ENCODE peak calls at places on chromosomes 4 and X, in seven cellular contexts. C is smooth muscle cell of the brain vasculature; I is neural crest cell; B is adipocyte; F is Calu3; S is heart left ventricle; P is stimulated activated CD4-positive, alpha-beta T cell treated with anti-CD3 and anti-CD28 coated beads, Interleukin-2, amount 100 ng/mL, for 48 hours. N is an unnamed sample.

GRCh38 chr4:24897639-24898038 is 15.2 kb downstream of the CCDC149 start:
- DNase-seq in C (no peak), I (no peak), B (no peak), F (no peak), S (no peak), P (no peak), N (no peak)

GRCh38 chr4:94472056-94472826 is 20.5 kb downstream of the PDLIM5 start:
- DNase-seq in C (no peak), I (no peak), B (peak; percentile 87), F (no peak), S (no peak), P (no peak), N (no peak)

GRCh38 chr4:125620066-125620850 is 305.5 kb downstream of the FAT4 start:
- DNase-seq in C (no peak), I (no peak), B (peak; percentile 63), F (no peak), S (no peak), P (no peak), N (no peak)

GRCh38 chrX:31516492-31516891 is 444.7 kb upstream of the FTHL17 start:
- DNase-seq in C (no peak), I (no peak), B (no peak), F (no peak), S (no peak), P (no peak), N (no peak)

GRCh38 chrX:38811515-38812239 is 10.4 kb downstream of the MID1IP1 start:
- DNase-seq in C (no peak), I (no peak), B (peak; percentile 9), F (no peak), S (no peak), P (no peak), N (no peak)

GRCh38 chrX:106957856-106958255 is 37.7 kb downstream of the CLDN2 start:
- DNase-seq in C (no peak), I (no peak), B (no peak), F (no peak), S (no peak), P (no peak), N (no peak)

GRCh38 chrX:49910344-49910743 is 12.1 kb upstream of the CLCN5 start:
- DNase-seq in C (no peak), I (no peak), B (no peak), F (no peak), S (no peak), P (no peak), N (no peak)

GRCh38 chrX:106917830-106918500 is 2.2 kb upstream of the CLDN2 start:
- DNase-seq in C (no peak), I (no peak), B (no peak), F (peak; percentile 76), S (no peak), P (no peak), N (no peak)

GRCh38 chr4:154743683-154744340 is at the start of gene LRAT:
- DNase-seq in C (no peak), I (peak; percentile 39), B (no peak), F (peak; percentile 81), S (peak; percentile 29), P (peak; percentile 33), N (peak; percentile 50)

GRCh38 chr4:118076958-118077766 is 42.9 kb downstream of the NDST3 start:
- DNase-seq in C (no peak), I (no peak), B (peak; percentile 50), F (no peak), S (no peak), P (no peak), N (peak; percentile 29)

GRCh38 chr4:38591617-38592337 is 72.2 kb upstream of the KLF3 start:
- DNase-seq in C (no peak), I (no peak), B (no peak), F (no peak), S (no peak), P (no peak), N (no peak)

GRCh38 chr4:76651616-76652015 is 216.6 kb downstream of the SHROOM3 start:
- DNase-seq in C (no peak), I (no peak), B (no peak), F (no peak), S (no peak), P (no peak), N (no peak)

GRCh38 chr4:142045996-142046395 is 409.6 kb downstream of the IL15 start:
- DNase-seq in C (no peak), I (no peak), B (no peak), F (no peak), S (no peak), P (no peak), N (no peak)

GRCh38 chrX:73577368-73577767 is 14.4 kb downstream of the CHIC1 start:
- DNase-seq in C (peak; percentile 10), I (no peak), B (peak; percentile 46), F (peak; percentile 44), S (peak; percentile 24), P (no peak), N (peak; percentile 17)

GRCh38 chr4:139838811-139839210 is 173.2 kb downstream of the MGST2 start:
- DNase-seq in C (no peak), I (no peak), B (no peak), F (no peak), S (no peak), P (no peak), N (no peak)

GRCh38 chr4:106707776-106708603 is 328.1 kb downstream of the DKK2 start:
- DNase-seq in C (no peak), I (no peak), B (peak; percentile 57), F (peak; percentile 2), S (no peak), P (no peak), N (no peak)

GRCh38 chrX:148933881-148934280 is 433.5 kb downstream of the AFF2 start:
- DNase-seq in C (no peak), I (no peak), B (no peak), F (no peak), S (no peak), P (no peak), N (no peak)

GRCh38 chr4:160009656-160010493 is 907.0 kb downstream of the RAPGEF2 start:
- DNase-seq in C (no peak), I (no peak), B (no peak), F (no peak), S (no peak), P (no peak), N (no peak)

GRCh38 chrX:124736553-124737240 is 390.3 kb downstream of the SH2D1A start:
- DNase-seq in C (no peak), I (no peak), B (no peak), F (peak; percentile 1), S (no peak), P (peak; percentile 18), N (no peak)

GRCh38 chr4:13543091-13543581 is 1.2 kb downstream of the NKX3-2 start:
- DNase-seq in C (no peak), I (no peak), B (no peak), F (no peak), S (no peak), P (no peak), N (peak; percentile 12)

GRCh38 chr4:75919914-75920313 is 17.7 kb upstream of the PPEF2 start:
- DNase-seq in C (no peak), I (no peak), B (peak; percentile 25), F (no peak), S (no peak), P (no peak), N (peak; percentile 22)

GRCh38 chrX:70208479-70208878 is 26.0 kb upstream of the AWAT1 start:
- DNase-seq in C (no peak), I (no peak), B (peak; percentile 18), F (no peak), S (no peak), P (no peak), N (no peak)

GRCh38 chr4:158811704-158812103 is 42.9 kb downstream of the FNIP2 start:
- DNase-seq in C (no peak), I (no peak), B (no peak), F (no peak), S (no peak), P (no peak), N (no peak)

GRCh38 chrX:118251251-118251650 is 94.7 kb upstream of the WDR44 start:
- DNase-seq in C (no peak), I (no peak), B (peak; percentile 50), F (no peak), S (no peak), P (no peak), N (peak; percentile 20)

GRCh38 chrX:67673741-67674274 is 130.0 kb downstream of the AR start:
- DNase-seq in C (no peak), I (no peak), B (no peak), F (no peak), S (no peak), P (no peak), N (no peak)

GRCh38 chrX:3518870-3519269 is 172.4 kb upstream of the MXRA5 start:
- DNase-seq in C (peak; percentile 49), I (no peak), B (peak; percentile 91), F (peak; percentile 62), S (peak; percentile 66), P (no peak), N (peak; percentile 66)

GRCh38 chr4:119040711-119041185 is 94.9 kb upstream of the MYOZ2 start:
- DNase-seq in C (no peak), I (no peak), B (peak; percentile 93), F (no peak), S (no peak), P (no peak), N (peak; percentile 54)

GRCh38 chr4:53235547-53235946 is 130.3 kb downstream of the SCFD2 start:
- DNase-seq in C (no peak), I (no peak), B (no peak), F (no peak), S (no peak), P (no peak), N (no peak)

GRCh38 chrX:23849241-23849640 is 58.5 kb downstream of the APOO start:
- DNase-seq in C (no peak), I (no peak), B (no peak), F (no peak), S (no peak), P (no peak), N (no peak)

GRCh38 chr4:139814285-139815015 is 148.8 kb downstream of the MGST2 start:
- DNase-seq in C (no peak), I (no peak), B (no peak), F (no peak), S (no peak), P (no peak), N (no peak)

GRCh38 chr4:174580597-174580996 is 58.3 kb upstream of the HPGD start:
- DNase-seq in C (no peak), I (no peak), B (no peak), F (no peak), S (no peak), P (no peak), N (no peak)

GRCh38 chr4:4395849-4396627 is 9.1 kb downstream of the NSG1 start:
- DNase-seq in C (no peak), I (no peak), B (peak; percentile 20), F (no peak), S (no peak), P (no peak), N (peak; percentile 58)

GRCh38 chr4:123640271-123640670 is 243.7 kb downstream of the SPRY1 start:
- DNase-seq in C (no peak), I (no peak), B (peak; percentile 28), F (no peak), S (no peak), P (no peak), N (no peak)

GRCh38 chrX:11908371-11908770 is 150.3 kb downstream of the MSL3 start:
- DNase-seq in C (no peak), I (no peak), B (peak; percentile 15), F (peak; percentile 38), S (no peak), P (no peak), N (no peak)

GRCh38 chr4:46993075-46994006 is at the start of gene GABRA4:
- DNase-seq in C (no peak), I (peak; percentile 2), B (no peak), F (no peak), S (peak; percentile 38), P (no peak), N (peak; percentile 12)

GRCh38 chrX:38666909-38667308 is 105.6 kb downstream of the TSPAN7 start:
- DNase-seq in C (no peak), I (no peak), B (no peak), F (no peak), S (no peak), P (no peak), N (no peak)

GRCh38 chrX:11864171-11864570 is 106.1 kb downstream of the MSL3 start:
- DNase-seq in C (no peak), I (no peak), B (no peak), F (no peak), S (no peak), P (no peak), N (no peak)

GRCh38 chr4:65791111-65791806 is 121.0 kb upstream of the EPHA5 start:
- DNase-seq in C (no peak), I (no peak), B (peak; percentile 39), F (no peak), S (no peak), P (no peak), N (no peak)

N was measured in AG08396.